ENCODE peak calls at places on chromosomes 7 and 10, in four cellular contexts. Q, U, S and T are unnamed samples.
A peak's percentile ranks its signal among the peaks of the same experiment; 100 is the strongest.

GRCh38 chr7:152865011-152865410 is 105.5 kb downstream of the ACTR3B start:
- DNase-seq in Q (no peak), U (no peak), S (no peak), T (no peak)

GRCh38 chr10:126595160-126595559 is 75.3 kb downstream of the C10orf90 start:
- DNase-seq in Q (no peak), U (no peak), S (no peak), T (no peak)

GRCh38 chr7:20019757-20020432 is 197.3 kb downstream of the MACC1 start:
- DNase-seq in Q (no peak), U (no peak), S (no peak), T (no peak)

GRCh38 chr7:63899691-63900393 is 98.8 kb upstream of the ZNF722 start:
- DNase-seq in Q (peak; percentile 95), U (no peak), S (no peak), T (peak; percentile 52)

GRCh38 chr7:44277851-44278250 is 47.5 kb downstream of the CAMK2B start:
- DNase-seq in Q (peak; percentile 72), U (no peak), S (no peak), T (no peak)

GRCh38 chr10:97874332-97874731 is 24.7 kb downstream of the GOLGA7B start:
- DNase-seq in Q (no peak), U (no peak), S (no peak), T (no peak)

GRCh38 chr10:16787361-16787791 is 29.8 kb downstream of the RSU1 start:
- DNase-seq in Q (no peak), U (no peak), S (no peak), T (no peak)

GRCh38 chr10:31612082-31612481 is 293.1 kb downstream of the ZEB1 start:
- DNase-seq in Q (no peak), U (no peak), S (no peak), T (no peak)

GRCh38 chr10:103476046-103476768 is 2.8 kb downstream of the CALHM3 start:
- DNase-seq in Q (peak; percentile 70), U (peak; percentile 73), S (no peak), T (peak; percentile 52)

GRCh38 chr7:124879103-124879502 is 50.5 kb downstream of the POT1 start:
- DNase-seq in Q (no peak), U (no peak), S (no peak), T (no peak)

GRCh38 chr7:43438897-43439479 is 143.9 kb upstream of the STK17A start:
- DNase-seq in Q (no peak), U (no peak), S (peak; percentile 6), T (no peak)

GRCh38 chr10:13776861-13777301 is 190.1 kb downstream of the PRPF18 start:
- DNase-seq in Q (no peak), U (no peak), S (no peak), T (no peak)

GRCh38 chr7:43869898-43870240 is 552 bp upstream of the MRPS24 start:
- DNase-seq in Q (no peak), U (no peak), S (no peak), T (peak; percentile 27)

GRCh38 chr7:135525426-135525825 is 15.5 kb upstream of the CNOT4 start:
- DNase-seq in Q (no peak), U (no peak), S (no peak), T (no peak)

GRCh38 chr7:146492017-146492416 is 375.4 kb downstream of the CNTNAP2 start:
- DNase-seq in Q (no peak), U (no peak), S (no peak), T (no peak)

GRCh38 chr10:75101416-75102251 is 9.8 kb upstream of the SAMD8 start:
- DNase-seq in Q (no peak), U (no peak), S (no peak), T (peak; percentile 22)

GRCh38 chr7:142876991-142877910 is 8.3 kb downstream of the TRPV6 start:
- DNase-seq in Q (no peak), U (no peak), S (no peak), T (no peak)

GRCh38 chr10:112832361-112832878 is 117.6 kb upstream of the TCF7L2 start:
- DNase-seq in Q (no peak), U (peak; percentile 78), S (no peak), T (no peak)

GRCh38 chr10:116857156-116857555 is 7.9 kb downstream of the ENO4 start:
- DNase-seq in Q (no peak), U (no peak), S (no peak), T (no peak)

GRCh38 chr10:124670849-124671248 is 73.3 kb downstream of the FAM53B start:
- DNase-seq in Q (peak; percentile 87), U (no peak), S (no peak), T (no peak)

GRCh38 chr10:126207313-126207771 is 180.9 kb downstream of the ADAM12 start:
- DNase-seq in Q (no peak), U (no peak), S (no peak), T (no peak)

GRCh38 chr10:30188101-30188500 is 128.7 kb upstream of the JCAD start:
- DNase-seq in Q (no peak), U (no peak), S (no peak), T (no peak)

GRCh38 chr10:92627845-92628480 is 35.0 kb downstream of the KIF11 start:
- DNase-seq in Q (peak; percentile 11), U (no peak), S (no peak), T (no peak)

GRCh38 chr10:132855889-132856288 is 69.9 kb upstream of the NKX6-2 start:
- DNase-seq in Q (no peak), U (peak; percentile 5), S (no peak), T (no peak)

GRCh38 chr7:8418627-8419245 is 14.7 kb upstream of the NXPH1 start:
- DNase-seq in Q (peak; percentile 60), U (peak; percentile 48), S (peak; percentile 52), T (peak; percentile 62)

GRCh38 chr10:90112681-90113080 is 411.3 kb downstream of the KIF20B start:
- DNase-seq in Q (no peak), U (no peak), S (no peak), T (no peak)

DNA sequence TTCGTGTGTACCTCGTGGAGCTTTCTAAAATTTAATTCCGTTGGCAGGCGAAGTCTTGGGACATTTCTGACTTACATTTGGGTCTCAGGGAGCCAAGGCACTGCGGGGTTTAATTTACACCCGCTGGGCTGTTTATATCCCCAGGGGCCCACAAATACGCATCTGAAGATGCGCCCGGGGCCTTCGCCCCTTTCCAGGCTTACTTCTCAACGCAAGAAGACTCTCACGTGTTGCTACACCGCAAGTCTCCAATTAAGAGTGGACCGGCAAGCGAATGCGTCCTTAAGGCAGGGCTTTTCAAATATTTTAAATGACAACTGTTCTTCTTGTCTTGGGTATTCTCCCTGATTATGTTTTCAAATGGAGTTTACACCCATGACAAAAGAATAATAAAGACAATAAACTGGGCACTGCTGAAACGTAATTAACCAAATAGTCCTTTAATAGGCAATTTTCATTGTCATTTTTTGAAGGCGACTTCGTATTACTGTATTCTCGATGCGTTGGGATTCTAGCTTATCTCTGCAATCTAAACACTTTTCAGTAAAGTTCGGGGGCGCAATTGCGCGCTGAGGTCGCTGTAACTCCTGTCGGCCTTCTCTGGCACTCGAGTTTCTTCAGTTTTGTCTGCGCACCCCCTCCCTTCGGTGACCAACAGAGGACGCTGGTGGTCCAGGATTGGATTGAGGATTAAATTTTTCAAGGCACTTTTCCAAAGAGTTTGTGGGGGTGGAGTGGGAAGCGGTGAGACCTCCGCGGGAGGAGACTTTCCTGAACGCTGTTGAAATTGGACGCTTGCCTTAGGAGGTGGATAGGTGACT is 837 bp upstream of the IGFBP3 start:
- DNase-seq in Q (peak; percentile 73), U (peak; percentile 80), S (peak; percentile 34), T (peak; percentile 33)
- TF ChIP-seq FOXJ3 in Q (no peak), U (no peak), S (no peak), T (no peak)

GRCh38 chr10:129913021-129913695 is 50.9 kb downstream of the EBF3 start:
- DNase-seq in Q (no peak), U (peak; percentile 2), S (no peak), T (no peak)
- TF ChIP-seq FOXJ3 in Q (no peak), U (no peak), S (no peak), T (no peak)

DNA sequence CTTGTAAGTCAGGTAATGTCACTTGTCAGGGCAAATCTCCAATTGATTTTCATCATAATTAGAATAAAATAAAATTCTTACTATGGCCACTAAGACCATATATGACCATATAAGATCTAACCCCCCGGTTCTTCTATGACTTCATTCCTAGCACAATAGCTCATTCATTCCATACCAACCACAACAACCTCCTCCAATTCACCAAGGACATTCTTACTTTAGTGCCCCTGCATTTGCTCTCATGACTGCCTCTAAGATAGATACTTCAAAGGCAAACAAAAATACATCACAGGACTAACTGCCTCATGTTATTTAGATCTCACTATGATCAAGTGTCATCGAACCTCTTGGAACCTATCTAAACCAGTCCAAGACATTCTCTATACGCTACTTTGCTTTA is 90.8 kb downstream of the SNX13 start:
- DNase-seq in Q (no peak), U (no peak), S (peak; percentile 55), T (no peak)
- TF ChIP-seq FOXJ3 in Q (no peak), U (no peak), S (no peak), T (no peak)

GRCh38 chr10:101965075-101965765 is 90.8 kb downstream of the ARMH3 start:
- DNase-seq in Q (no peak), U (no peak), S (peak; percentile 10), T (no peak)
- TF ChIP-seq FOXJ3 in Q (no peak), U (no peak), S (no peak), T (no peak)

GRCh38 chr7:159014297-159015062 is 130.2 kb downstream of the VIPR2 start:
- DNase-seq in Q (no peak), U (no peak), S (no peak), T (no peak)

GRCh38 chr7:159013181-159013690 is 131.4 kb downstream of the VIPR2 start:
- DNase-seq in Q (no peak), U (no peak), S (no peak), T (no peak)

GRCh38 chr7:159010951-159011820 is 133.5 kb downstream of the VIPR2 start:
- DNase-seq in Q (no peak), U (no peak), S (no peak), T (no peak)

GRCh38 chr7:159013825-159014289 is 130.8 kb downstream of the VIPR2 start:
- DNase-seq in Q (no peak), U (no peak), S (no peak), T (no peak)

DNA sequence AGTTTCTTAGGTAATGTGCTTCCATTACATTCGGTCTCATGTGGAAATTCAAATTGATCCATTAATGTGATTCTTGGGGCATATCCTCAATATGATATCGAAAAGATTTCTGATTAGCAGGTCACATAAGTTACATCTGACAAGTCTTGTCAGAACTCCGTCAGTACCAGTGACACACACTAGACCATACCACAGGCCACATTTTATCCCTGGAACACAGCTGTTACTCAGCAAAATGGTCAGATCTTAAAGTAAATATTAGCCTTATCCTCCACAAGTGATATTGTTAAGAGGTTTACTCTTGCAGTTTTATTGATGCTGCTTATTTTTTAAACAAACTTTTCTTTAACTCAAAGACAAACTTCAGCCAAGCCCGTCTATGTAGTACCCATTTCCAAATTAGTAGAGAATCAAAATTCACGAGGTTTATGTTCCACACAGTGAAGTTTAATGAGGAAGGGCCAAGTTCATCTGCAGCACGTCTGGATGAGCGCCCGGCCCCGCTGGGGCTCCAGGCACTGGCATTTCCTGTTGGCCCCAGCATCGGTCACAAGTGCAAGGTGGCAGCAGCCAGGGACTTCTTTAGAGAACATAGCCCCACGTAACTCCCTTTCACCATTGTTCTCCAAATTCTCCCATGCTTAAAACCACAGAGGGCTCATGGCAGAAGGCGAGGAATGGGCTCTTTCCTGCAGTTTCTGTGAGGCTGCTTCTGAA is 132.2 kb downstream of the VIPR2 start:
- DNase-seq in Q (no peak), U (no peak), S (no peak), T (no peak)
- TF ChIP-seq FOXJ3 in Q (no peak), U (no peak), S (no peak), T (no peak)

GRCh38 chr10:123665371-123666286 is 526 bp upstream of the GPR26 start:
- DNase-seq in Q (peak; percentile 62), U (peak; percentile 41), S (no peak), T (no peak)
- TF ChIP-seq FOXJ3 in Q (no peak), U (no peak), S (no peak), T (no peak)

GRCh38 chr10:96697438-96697837 is 22.9 kb downstream of the PIK3AP1 start:
- DNase-seq in Q (no peak), U (no peak), S (no peak), T (no peak)
- TF ChIP-seq FOXJ3 in Q (no peak), U (no peak), S (no peak), T (no peak)

GRCh38 chr7:141073641-141074161 is at the start of gene TMEM178B:
- DNase-seq in Q (peak; percentile 74), U (no peak), S (no peak), T (no peak)
- TF ChIP-seq FOXJ3 in Q (no peak), U (no peak), S (no peak), T (no peak)